ENCODE peak calls at places on chromosomes 7 and 10, in five cellular contexts. E, H, V, J and T are unnamed samples. For H3K36me3, the result is how much of the 10 kb centered on the place peaks cover.

GRCh38 chr7:137804819-137805218 is 42.0 kb downstream of the DGKI start:
- DNase-seq in E (no peak), H (no peak), V (no peak), J (no peak), T (no peak)

GRCh38 chr7:69123003-69123402 is 475.3 kb upstream of the AUTS2 start:
- DNase-seq in E (no peak), H (no peak), V (no peak), J (no peak), T (no peak)

GRCh38 chr10:625335-625699 is 64.2 kb downstream of the DIP2C start:
- DNase-seq in E (no peak), H (peak), V (no peak), J (peak), T (peak)

GRCh38 chr7:130695840-130696239 is 9.5 kb upstream of the TSGA13 start:
- DNase-seq in E (no peak), H (no peak), V (peak), J (no peak), T (peak)

GRCh38 chr10:93182790-93183189 is 109.1 kb downstream of the CYP26A1 start:
- DNase-seq in E (no peak), H (no peak), V (no peak), J (no peak), T (no peak)

GRCh38 chr10:72257051-72257892 is 16.5 kb upstream of the DDIT4 start:
- DNase-seq in E (no peak), H (no peak), V (no peak), J (no peak), T (no peak)

GRCh38 chr10:28105561-28105960 is 106.7 kb upstream of the ODAD2 start:
- DNase-seq in E (no peak), H (no peak), V (no peak), J (no peak), T (no peak)

GRCh38 chr10:4677296-4678021 is 148.5 kb upstream of the AKR1E2 start:
- DNase-seq in E (no peak), H (no peak), V (peak), J (no peak), T (peak)

GRCh38 chr7:16762177-16762576 is 8.6 kb downstream of the TSPAN13 start:
- DNase-seq in E (no peak), H (no peak), V (no peak), J (no peak), T (no peak)

GRCh38 chr7:47970750-47971149 is 8.7 kb downstream of the HUS1 start:
- DNase-seq in E (no peak), H (no peak), V (no peak), J (no peak), T (no peak)
- H3K36me3 ChIP-seq in E (under half), H (under half), V (half or more), J (half or more), T (under half)

GRCh38 chr7:30929686-30930085 is 18.0 kb downstream of the AQP1 start:
- DNase-seq in E (peak), H (peak), V (no peak), J (no peak), T (no peak)
- TF ChIP-seq CTCF in E (no peak), H (no peak), V (no peak), J (no peak), T (no peak)

GRCh38 chr10:130250127-130250526 is 113.9 kb downstream of the GLRX3 start:
- DNase-seq in E (no peak), H (no peak), V (no peak), J (no peak), T (no peak)
- H3K4me3 ChIP-seq in E (no peak), H (no peak), V (no peak), J (no peak), T (no peak)

DNA sequence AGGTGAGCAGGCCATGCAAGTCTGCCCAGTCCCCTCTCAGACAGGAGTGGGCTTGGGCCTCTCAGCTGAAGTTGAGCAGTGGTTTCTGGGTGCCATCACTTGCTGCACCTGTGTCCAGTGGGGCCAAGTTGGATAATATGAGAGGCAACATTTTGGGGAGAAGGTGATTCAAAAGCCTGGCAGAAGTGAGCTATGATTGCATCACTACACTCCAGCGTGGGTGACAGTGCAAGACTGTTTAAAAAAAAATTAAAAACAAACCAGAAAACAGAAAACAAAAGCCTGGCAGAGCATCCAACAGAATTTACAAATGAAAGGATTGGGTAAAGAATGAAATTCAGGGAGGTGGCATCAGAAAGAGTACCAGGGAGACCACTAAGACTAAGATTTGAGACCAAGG is 121.5 kb upstream of the LAMB4 start:
- DNase-seq in E (no peak), H (no peak), V (no peak), J (no peak), T (no peak)
- H3K36me3 ChIP-seq in E (under half), H (under half), V (under half), J (under half), T (under half)

DNA sequence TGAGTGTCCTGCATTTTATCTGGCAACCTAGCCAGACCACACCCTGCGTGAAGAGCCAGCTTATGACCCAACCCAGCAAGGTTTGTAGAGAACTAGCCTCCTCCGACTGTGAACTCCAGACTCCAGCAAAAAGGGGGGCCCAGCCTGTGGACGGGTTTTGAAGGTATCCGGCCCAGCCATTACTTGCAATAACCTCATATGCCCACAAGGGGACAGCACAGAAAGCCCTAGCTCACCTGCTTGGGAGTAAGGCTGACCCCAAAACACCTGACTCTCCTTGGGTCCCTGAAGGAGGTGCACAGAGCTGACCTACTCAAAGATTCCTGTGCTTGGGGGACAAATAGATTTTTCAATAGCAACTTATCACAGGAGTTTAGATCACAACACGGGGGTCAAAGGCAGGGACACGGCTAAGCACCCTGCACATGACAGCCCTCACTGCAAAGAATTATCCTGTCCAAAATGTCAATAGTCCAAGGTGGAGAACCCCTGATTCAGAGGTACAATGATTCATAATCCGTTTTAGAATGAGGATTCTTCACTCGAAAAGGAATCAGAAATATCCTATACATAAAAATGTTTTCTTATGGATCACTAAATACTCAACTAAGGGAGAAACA is 4.5 kb downstream of the TRPV6 start:
- DNase-seq in E (no peak), H (no peak), V (peak), J (no peak), T (peak)
- TF ChIP-seq CTCF in E (no peak), H (peak), V (peak), J (peak), T (peak)

DNA sequence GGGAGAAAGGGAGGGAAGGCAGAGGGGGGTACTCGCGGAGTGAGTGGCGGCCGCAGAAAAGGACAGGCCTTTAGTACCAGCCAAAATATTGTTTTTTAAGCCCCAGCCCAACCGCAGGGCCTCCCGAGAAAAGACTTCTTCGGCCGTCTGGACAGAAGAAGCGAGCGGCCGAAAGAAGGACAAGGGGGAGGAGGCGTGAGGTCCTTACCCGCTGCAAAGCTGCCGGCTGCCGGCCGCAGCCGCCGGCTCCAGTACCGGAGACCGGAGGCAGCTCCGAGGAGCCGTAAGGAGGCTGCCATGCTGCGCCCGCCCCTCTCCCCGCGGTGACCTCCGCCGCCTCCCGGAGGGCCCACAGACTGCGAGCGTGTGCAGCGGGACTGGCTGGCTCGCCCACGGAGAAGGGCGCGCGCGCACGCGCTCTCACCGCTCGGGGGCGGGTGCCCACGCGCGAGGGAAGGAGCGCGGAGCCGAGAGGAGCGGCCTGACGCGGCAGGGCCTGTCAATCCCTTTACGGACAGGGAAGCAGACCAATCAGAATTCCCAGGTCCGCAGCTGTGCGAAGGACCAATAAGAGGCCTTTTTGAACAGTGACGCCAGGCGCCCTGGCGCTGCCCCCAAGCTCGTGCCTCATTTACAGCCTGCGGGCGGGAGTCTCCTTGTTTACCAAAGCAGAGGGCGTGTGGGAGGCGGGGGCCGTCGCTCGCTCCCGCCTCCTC is at the start of gene HIBADH:
- DNase-seq in E (peak), H (peak), V (peak), J (peak), T (peak)
- H3K4me3 ChIP-seq in E (peak), H (peak), V (peak), J (peak), T (peak)

DNA sequence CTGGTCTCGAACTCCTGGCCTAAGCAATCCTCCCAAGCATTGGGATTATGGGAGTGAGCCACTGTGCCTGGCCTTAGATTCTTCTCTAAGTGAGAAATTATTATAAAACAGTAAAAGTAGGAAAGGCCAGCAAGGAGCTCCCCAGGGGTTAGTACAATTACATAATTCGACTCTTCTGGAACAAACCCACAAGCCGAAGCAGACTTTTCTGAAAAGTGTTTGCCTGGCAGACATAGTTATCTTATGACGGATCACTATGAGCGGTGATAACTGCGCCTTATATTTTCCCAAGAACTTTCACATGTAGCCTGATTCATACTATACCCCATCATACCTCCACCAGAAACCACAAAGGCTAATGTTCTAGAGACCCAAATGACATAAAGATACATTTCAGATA is 30.2 kb upstream of the SH3PXD2A start:
- DNase-seq in E (no peak), H (no peak), V (no peak), J (no peak), T (peak)
- H3K36me3 ChIP-seq in E (under half), H (under half), V (under half), J (half or more), T (under half)

DNA sequence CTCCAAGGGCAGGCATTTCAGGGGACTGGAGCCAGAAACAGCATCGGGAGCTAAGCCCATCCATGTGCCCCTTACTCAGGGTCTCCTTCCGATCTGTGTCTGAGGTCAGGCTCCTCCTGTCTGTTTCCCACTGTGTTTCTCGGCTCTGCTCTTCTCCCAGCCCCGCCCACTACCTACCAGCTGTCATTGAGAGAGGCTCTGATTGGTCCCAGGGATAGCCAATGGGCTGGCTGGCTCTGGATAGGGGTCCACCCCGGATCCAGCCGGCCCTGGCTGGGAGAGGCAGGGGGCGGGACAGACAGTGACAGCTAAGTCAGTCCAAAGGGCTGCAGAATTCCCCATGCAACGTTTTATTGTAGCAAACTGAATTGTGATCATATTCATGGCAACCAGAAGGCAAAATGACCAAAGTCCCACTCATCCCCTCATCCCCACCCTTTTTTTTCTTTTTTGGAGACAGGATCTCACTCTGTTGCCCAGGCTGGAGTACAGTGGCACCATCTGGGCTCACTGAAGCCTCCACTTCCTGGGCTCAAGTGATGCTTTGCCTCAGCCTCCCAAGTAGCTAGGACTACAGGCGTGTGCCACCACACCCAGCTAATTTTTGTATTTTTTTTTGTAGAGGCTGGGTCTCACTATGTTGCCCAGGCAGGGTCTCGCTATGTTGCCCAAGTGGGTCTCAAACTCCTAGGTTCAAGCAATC is 76.3 kb downstream of the CLIP2 start:
- DNase-seq in E (peak), H (peak), V (no peak), J (peak), T (peak)
- TF ChIP-seq CTCF in E (no peak), H (no peak), V (no peak), J (no peak), T (no peak)

GRCh38 chr10:129956285-129956649 is 7.8 kb downstream of the EBF3 start:
- DNase-seq in E (peak), H (no peak), V (no peak), J (no peak), T (no peak)
- H3K4me3 ChIP-seq in E (no peak), H (no peak), V (no peak), J (peak), T (no peak)